ENCODE peak calls at places on chromosomes 7 and 10, in nine cellular contexts. A, R, X, H, Q, Z, U, I and N are unnamed samples.

GRCh38 chr10:55803055-55803454 is 558.0 kb downstream of the ZWINT start:
- DNase-seq in A (no peak), R (no peak), X (no peak), H (no peak), Q (no peak), Z (no peak), U (no peak), I (no peak), N (no peak)

GRCh38 chr7:522071-522937 is 2.7 kb upstream of the PDGFA start:
- DNase-seq in A (peak), R (peak), X (no peak), H (no peak), Q (no peak), Z (peak), U (peak), I (no peak), N (peak)

GRCh38 chr10:102869290-102870198 is at the start of gene AS3MT:
- DNase-seq in A (peak), R (no peak), X (peak), H (no peak), Q (peak), Z (no peak), U (no peak), I (peak), N (peak)

GRCh38 chr7:41834805-41835694 is 132.2 kb upstream of the INHBA start:
- DNase-seq in A (no peak), R (no peak), X (no peak), H (no peak), Q (no peak), Z (no peak), U (peak), I (no peak), N (no peak)

GRCh38 chr7:155911471-155912105 is 99.3 kb upstream of the SHH start:
- DNase-seq in A (no peak), R (no peak), X (no peak), H (no peak), Q (no peak), Z (no peak), U (no peak), I (no peak), N (no peak)

GRCh38 chr7:152667900-152668440 is 8.0 kb downstream of the XRCC2 start:
- DNase-seq in A (no peak), R (no peak), X (no peak), H (no peak), Q (no peak), Z (no peak), U (no peak), I (no peak), N (no peak)

GRCh38 chr7:119594956-119595355 is 678.0 kb upstream of the KCND2 start:
- DNase-seq in A (no peak), R (no peak), X (no peak), H (no peak), Q (no peak), Z (no peak), U (no peak), I (no peak), N (no peak)

GRCh38 chr10:27673065-27673464 is 72.6 kb downstream of the MKX start:
- DNase-seq in A (no peak), R (no peak), X (no peak), H (no peak), Q (no peak), Z (no peak), U (no peak), I (no peak), N (no peak)

GRCh38 chr7:55260671-55261385 is 104.3 kb upstream of the LANCL2 start:
- DNase-seq in A (no peak), R (no peak), X (no peak), H (no peak), Q (no peak), Z (no peak), U (no peak), I (no peak), N (no peak)

DNA sequence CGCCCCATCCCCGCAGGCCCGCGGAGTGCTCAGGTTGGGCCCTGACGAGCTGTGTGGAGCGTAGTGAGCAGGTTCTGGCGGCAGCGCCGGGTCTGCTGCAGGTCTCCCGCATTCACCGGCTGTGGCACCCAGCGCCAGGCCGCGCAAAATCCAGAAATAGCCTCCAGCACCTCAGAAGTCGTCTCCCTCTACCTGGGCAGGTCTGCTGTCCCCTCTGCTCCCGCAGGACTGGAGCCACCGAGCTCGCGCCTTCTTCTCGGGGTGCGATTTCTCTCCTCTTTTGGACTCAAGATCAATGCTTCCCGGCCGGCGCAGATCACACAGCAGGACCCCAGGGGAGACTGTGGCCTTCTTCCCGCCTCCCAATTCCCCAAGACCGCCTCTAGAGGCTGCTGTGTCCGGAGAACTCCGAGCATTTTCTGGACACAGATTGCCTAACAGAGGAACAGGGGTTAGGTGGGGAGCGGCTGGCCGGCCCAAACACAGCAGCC is 8.4 kb downstream of the TLX1 start:
- DNase-seq in A (no peak), R (no peak), X (peak), H (no peak), Q (no peak), Z (no peak), U (no peak), I (peak), N (no peak)
- TF ChIP-seq CTCF in A (no peak), R (no peak), X (peak), H (peak), Q (no peak), Z (no peak), U (no peak), I (no peak), N (no peak)

DNA sequence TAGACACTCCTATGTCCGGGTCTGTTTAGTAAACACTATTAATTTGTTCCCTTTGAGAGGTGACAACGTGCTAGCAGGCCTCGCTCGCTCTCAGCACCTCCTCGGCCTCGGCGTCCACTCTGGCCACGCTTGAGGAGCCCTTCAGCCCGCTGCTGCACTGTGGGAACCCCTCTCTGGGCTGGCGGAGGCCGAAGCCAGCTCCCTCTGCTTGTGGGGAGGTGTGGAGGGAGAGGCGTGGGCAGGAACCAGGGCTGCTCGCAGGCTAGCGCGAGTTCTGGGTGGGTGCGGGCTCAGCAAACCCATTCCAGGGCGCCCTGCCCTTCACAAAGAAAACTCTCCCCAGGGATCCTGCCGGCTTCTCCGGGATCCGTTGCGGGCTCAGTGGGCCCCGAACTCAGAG is 144.4 kb upstream of the CDCA7L start:
- DNase-seq in A (no peak), R (no peak), X (no peak), H (no peak), Q (no peak), Z (no peak), U (no peak), I (no peak), N (no peak)
- TF ChIP-seq EP300 in A (no peak), R (no peak), X (no peak), H (no peak), Q (no peak), Z (no peak), U (no peak), I (no peak), N (no peak)

GRCh38 chr10:80164596-80164995 is 32.1 kb downstream of the PLAC9 start:
- DNase-seq in A (no peak), R (no peak), X (no peak), H (no peak), Q (no peak), Z (no peak), U (no peak), I (no peak), N (no peak)

GRCh38 chr10:80163741-80164341 is 31.3 kb downstream of the PLAC9 start:
- DNase-seq in A (peak), R (peak), X (no peak), H (no peak), Q (no peak), Z (no peak), U (peak), I (no peak), N (no peak)

GRCh38 chr10:80167471-80167870 is 34.9 kb downstream of the PLAC9 start:
- DNase-seq in A (no peak), R (no peak), X (no peak), H (no peak), Q (no peak), Z (no peak), U (no peak), I (peak), N (no peak)

GRCh38 chr10:80166581-80167470 is 34.3 kb downstream of the PLAC9 start:
- DNase-seq in A (no peak), R (no peak), X (no peak), H (no peak), Q (no peak), Z (no peak), U (no peak), I (peak), N (no peak)

GRCh38 chr10:80165173-80165572 is 32.6 kb downstream of the PLAC9 start:
- DNase-seq in A (no peak), R (no peak), X (no peak), H (no peak), Q (peak), Z (no peak), U (no peak), I (peak), N (no peak)
- TF ChIP-seq CTCF in A (no peak), R (no peak), X (no peak), H (no peak), Q (no peak), Z (peak), U (no peak), I (no peak), N (no peak)

DNA sequence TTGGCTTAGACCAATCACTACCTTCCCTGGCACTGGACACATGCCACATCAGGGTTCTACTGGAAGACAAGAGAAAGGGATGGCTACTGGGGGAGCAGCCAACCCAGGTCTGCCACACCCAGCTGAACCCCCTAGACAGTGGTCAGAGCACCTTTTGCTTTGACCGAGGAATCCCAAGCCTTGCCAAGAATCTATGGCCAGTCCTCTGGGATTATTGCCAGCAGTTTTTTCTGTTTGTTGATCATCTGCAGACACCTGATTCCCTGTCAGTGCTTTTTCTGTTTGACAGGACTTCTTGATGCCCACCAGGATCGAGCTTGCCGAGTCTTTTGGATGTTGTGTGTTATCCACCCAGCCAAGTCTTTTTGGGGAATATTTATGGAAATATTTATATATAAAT is 476.2 kb upstream of the GALNT17 start:
- DNase-seq in A (no peak), R (no peak), X (no peak), H (no peak), Q (no peak), Z (no peak), U (no peak), I (no peak), N (no peak)
- TF ChIP-seq EP300 in A (no peak), R (no peak), X (no peak), H (no peak), Q (no peak), Z (no peak), U (no peak), I (no peak), N (no peak)

DNA sequence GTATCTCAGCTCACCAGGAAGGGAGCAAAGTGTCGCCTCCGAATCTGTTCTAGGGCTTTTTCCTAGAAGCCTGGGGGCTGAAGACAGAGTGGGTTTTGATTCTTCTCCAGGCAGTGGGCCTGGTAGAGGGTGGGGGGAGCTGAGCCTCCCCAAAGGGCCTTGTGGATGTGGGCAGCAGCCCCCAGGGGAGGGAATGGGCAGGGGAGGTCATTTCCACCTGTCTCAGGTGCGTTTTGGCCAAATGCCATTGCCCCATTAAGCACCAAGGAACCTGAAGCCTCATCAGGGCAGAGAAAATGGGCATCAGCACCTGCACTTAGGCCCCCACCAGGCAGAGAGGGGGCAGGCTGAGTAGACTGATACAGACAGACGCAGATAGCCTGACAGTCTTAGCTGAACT is 3.6 kb upstream of the COMTD1 start:
- DNase-seq in A (no peak), R (no peak), X (no peak), H (peak), Q (no peak), Z (no peak), U (no peak), I (peak), N (no peak)
- TF ChIP-seq CTCF in A (no peak), R (no peak), X (no peak), H (no peak), Q (no peak), Z (no peak), U (no peak), I (no peak), N (no peak)